ENCODE peak calls at places on chromosomes 6 and 20, in five cellular contexts. X is GM12878, V is HepG2, R is K562, T is H1. U is an unnamed sample. For H3K4me1, the result is how much of the 10 kb centered on the place peaks cover.

GRCh38 chr6:76682842-76683241 is 610.4 kb upstream of the IMPG1 start:
- DNase-seq in X (no peak), V (peak), R (no peak), T (no peak), U (peak)

GRCh38 chr6:50655848-50656453 is 57.4 kb upstream of the TFAP2D start:
- DNase-seq in R (peak), X (no peak), T (no peak), V (peak), U (peak)

GRCh38 chr20:2804921-2805681 is 4.7 kb upstream of the CPXM1 start:
- DNase-seq in X (no peak), V (no peak), T (no peak), R (no peak), U (peak)

GRCh38 chr20:38304845-38305447 is 990 bp downstream of the BPI start:
- DNase-seq in R (peak), T (peak), X (no peak), V (peak), U (peak)

GRCh38 chr6:38420207-38420606 is 219.5 kb downstream of the BTBD9 start:
- DNase-seq in V (no peak), T (no peak), X (no peak), R (no peak), U (no peak)

GRCh38 chr20:33653900-33654596 is 8.1 kb upstream of the C20orf144 start:
- DNase-seq in X (no peak), T (no peak), V (no peak), R (no peak), U (peak)

GRCh38 chr6:22875845-22876244 is 306.5 kb downstream of the HDGFL1 start:
- DNase-seq in T (no peak), V (no peak), R (no peak), X (no peak), U (no peak)

GRCh38 chr20:7449269-7449668 is 491.0 kb downstream of the HAO1 start:
- DNase-seq in R (no peak), X (no peak), V (no peak), T (no peak), U (no peak)

GRCh38 chr20:45433316-45433715 is 17.4 kb downstream of the PIGT start:
- DNase-seq in R (no peak), T (no peak), X (no peak), V (no peak), U (peak)

GRCh38 chr6:74482180-74482579 is 723.7 kb downstream of the COL12A1 start:
- DNase-seq in R (no peak), X (no peak), T (no peak), V (no peak), U (no peak)

GRCh38 chr6:35764238-35764896 is 12.0 kb upstream of the CLPSL2 start:
- DNase-seq in R (no peak), V (no peak), T (peak), X (no peak), U (peak)

GRCh38 chr6:40456390-40457013 is 130.7 kb downstream of the LRFN2 start:
- DNase-seq in X (no peak), V (no peak), T (no peak), R (no peak), U (no peak)

GRCh38 chr6:5302220-5302946 is 41.1 kb downstream of the FARS2 start:
- DNase-seq in T (no peak), R (peak), X (peak), V (no peak), U (no peak)

GRCh38 chr6:29747688-29748250 is 24.5 kb downstream of the HLA-F start:
- DNase-seq in T (no peak), X (no peak), V (no peak), R (peak), U (peak)

DNA sequence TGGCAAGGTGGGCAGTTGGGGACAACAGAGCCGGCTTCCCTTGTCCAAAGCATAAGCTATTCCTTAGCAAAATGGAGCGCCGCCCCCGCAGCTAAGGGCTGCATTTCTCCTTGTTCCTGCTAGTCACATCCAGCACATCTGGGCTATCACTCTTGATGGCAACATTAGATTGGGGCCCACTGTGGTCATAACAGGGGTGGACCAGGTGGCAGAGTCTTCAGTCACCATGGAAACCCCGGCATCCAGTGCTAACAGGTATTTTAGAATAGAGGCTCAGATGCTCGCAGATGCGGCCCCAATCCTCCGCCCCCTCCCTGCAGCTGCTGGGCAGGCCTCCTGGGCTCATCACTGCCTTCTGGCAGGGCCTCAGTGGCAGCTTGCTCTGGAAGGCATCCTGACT is 168.2 kb upstream of the PROKR2 start:
- DNase-seq in R (no peak), V (no peak), X (no peak), T (no peak), U (no peak)
- H2AFZ ChIP-seq in R (no peak), V (no peak), X (no peak), T (no peak), U (no peak)

GRCh38 chr6:48101277-48101676 is 9.7 kb downstream of the PTCHD4 start:
- DNase-seq in X (no peak), V (no peak), R (no peak), T (no peak), U (no peak)
- TF ChIP-seq CREB1 in X (no peak), V (no peak), R (no peak), T (no peak), U (no peak)

GRCh38 chr6:157145656-157146285 is 177.5 kb downstream of the TMEM242 start:
- DNase-seq in R (no peak), T (no peak), X (no peak), V (no peak), U (no peak)
- H3K4me1 ChIP-seq in R (under half), T (under half), X (under half), V (under half), U (under half)

GRCh38 chr20:56627122-56628014 is 1.7 kb upstream of the TFAP2C start:
- DNase-seq in R (no peak), X (no peak), T (no peak), V (no peak), U (peak)
- H2AFZ ChIP-seq in R (no peak), X (no peak), T (no peak), V (no peak), U (peak)

GRCh38 chr20:40564997-40565680 is 123.9 kb downstream of the MAFB start:
- DNase-seq in V (no peak), X (no peak), T (no peak), R (no peak), U (no peak)

GRCh38 chr20:40561187-40561586 is 127.8 kb downstream of the MAFB start:
- DNase-seq in R (no peak), X (no peak), V (no peak), T (no peak), U (no peak)

GRCh38 chr20:40565681-40566040 is 123.4 kb downstream of the MAFB start:
- DNase-seq in T (no peak), R (no peak), V (no peak), X (no peak), U (peak)

GRCh38 chr20:40562031-40562430 is 127.0 kb downstream of the MAFB start:
- DNase-seq in R (no peak), X (no peak), V (no peak), T (no peak), U (no peak)

DNA sequence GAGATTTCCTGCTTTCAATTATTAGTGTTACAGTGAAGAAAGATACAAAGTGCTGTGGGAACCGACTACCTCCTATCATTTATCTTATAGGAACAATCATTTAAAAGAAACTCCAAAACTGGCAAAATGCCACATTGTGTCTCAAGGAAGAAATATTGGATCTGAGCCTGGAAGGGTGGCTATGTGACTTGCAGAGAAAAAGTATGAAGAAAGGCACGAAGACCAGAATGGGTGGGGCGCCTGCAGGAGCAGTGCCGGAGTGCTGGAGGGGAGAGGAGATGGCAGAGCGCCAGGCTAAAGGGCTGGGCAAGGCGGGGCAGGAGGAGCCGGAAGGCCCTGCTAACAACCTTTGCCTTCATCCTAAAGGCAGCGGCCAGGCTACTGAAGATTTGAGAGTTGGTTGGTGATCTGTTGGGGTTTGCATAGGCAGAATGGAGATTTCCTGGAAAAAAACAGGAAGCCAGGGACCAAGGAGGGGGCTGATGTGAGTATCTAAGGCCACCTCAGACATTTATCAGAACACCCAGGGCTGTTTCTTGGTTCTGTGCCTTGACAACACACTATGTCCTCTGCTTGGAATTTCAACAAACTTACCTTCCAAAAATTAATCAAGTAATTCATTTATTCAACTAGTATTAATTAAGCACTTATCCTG is 125.6 kb downstream of the MAFB start:
- DNase-seq in T (no peak), X (no peak), R (peak), V (no peak), U (no peak)
- TF ChIP-seq CREB1 in T (no peak), X (no peak), R (no peak), V (no peak), U (no peak)